ENCODE peak calls at places on chromosomes 1 and 21, in seven cellular contexts. R is K562, I is HCT116, O is H1, S is HepG2, B is SK-N-SH, K is GM12878. J is an unnamed sample.
A peak's percentile ranks its signal among the peaks of the same experiment; 100 is the strongest.

GRCh38 chr1:85142753-85143152 is 58.1 kb downstream of the SYDE2 start:
- DNase-seq in B (no peak), S (no peak), R (no peak), O (no peak), K (no peak), I (no peak), J (no peak)

GRCh38 chr1:230681599-230681998 is 32.3 kb downstream of the AGT start:
- DNase-seq in I (peak; percentile 62), O (no peak), R (peak; percentile 82), B (no peak), S (peak; percentile 77), K (no peak), J (peak; percentile 57)

GRCh38 chr1:8422439-8423133 is 104.7 kb downstream of the SLC45A1 start:
- DNase-seq in R (peak; percentile 57), S (no peak), B (peak; percentile 51), I (no peak), K (no peak), O (no peak), J (no peak)

GRCh38 chr21:29627905-29628304 is 311.9 kb downstream of the GRIK1 start:
- DNase-seq in B (no peak), I (no peak), R (no peak), S (no peak), K (no peak), O (no peak), J (no peak)

GRCh38 chr1:181159451-181160151 is 71.1 kb downstream of the IER5 start:
- DNase-seq in R (no peak), K (no peak), B (no peak), S (no peak), I (no peak), O (no peak), J (no peak)

GRCh38 chr21:27776925-27777553 is 810.2 kb upstream of the ADAMTS5 start:
- DNase-seq in B (no peak), O (no peak), S (no peak), K (no peak), I (no peak), R (no peak), J (no peak)

GRCh38 chr21:28910280-28910887 is 82.3 kb downstream of the LTN1 start:
- DNase-seq in I (no peak), S (no peak), R (no peak), O (no peak), B (no peak), K (no peak), J (no peak)

GRCh38 chr1:245242989-245243388 is 88.2 kb downstream of the KIF26B start:
- DNase-seq in B (no peak), O (no peak), R (no peak), K (no peak), I (no peak), S (no peak), J (no peak)

GRCh38 chr1:156752843-156753486 is 1.5 kb upstream of the HDGF start:
- DNase-seq in R (no peak), K (no peak), I (no peak), O (no peak), S (peak; percentile 51), B (no peak), J (no peak)

GRCh38 chr1:228650141-228650540 is 85.1 kb upstream of the RHOU start:
- DNase-seq in R (no peak), I (no peak), K (no peak), S (no peak), O (peak; percentile 44), B (no peak), J (no peak)

GRCh38 chr21:42833439-42833815 is 45.9 kb downstream of the WDR4 start:
- DNase-seq in B (peak; percentile 77), I (peak; percentile 10), O (no peak), S (peak; percentile 25), K (peak; percentile 20), R (peak; percentile 64), J (peak; percentile 61)

GRCh38 chr1:7582439-7582972 is 188.6 kb upstream of the VAMP3 start:
- DNase-seq in B (no peak), K (no peak), R (no peak), I (no peak), S (no peak), O (no peak), J (no peak)

GRCh38 chr21:14900058-14900457 is 164.7 kb downstream of the NRIP1 start:
- DNase-seq in B (no peak), R (no peak), K (no peak), O (no peak), I (no peak), S (no peak), J (no peak)

GRCh38 chr1:30462826-30463425 is 260.5 kb downstream of the MATN1 start:
- DNase-seq in I (no peak), K (no peak), O (no peak), B (no peak), R (no peak), S (no peak), J (no peak)

GRCh38 chr1:100328133-100328532 is 24.2 kb upstream of the CDC14A start:
- DNase-seq in K (no peak), R (no peak), I (no peak), B (no peak), S (no peak), O (no peak), J (no peak)

GRCh38 chr21:37658994-37659458 is 257.2 kb downstream of the KCNJ6 start:
- DNase-seq in S (no peak), B (no peak), I (no peak), R (peak; percentile 37), K (no peak), O (no peak), J (no peak)

GRCh38 chr1:214213136-214213535 is 67.8 kb upstream of the SMYD2 start:
- DNase-seq in I (no peak), K (no peak), B (no peak), R (no peak), S (no peak), O (no peak), J (no peak)

GRCh38 chr1:24743404-24744211 is 1.6 kb upstream of the CLIC4 start:
- DNase-seq in K (no peak), I (no peak), O (no peak), R (no peak), B (no peak), S (no peak), J (peak; percentile 45)

GRCh38 chr1:8201331-8201861 is 116.5 kb upstream of the SLC45A1 start:
- DNase-seq in B (no peak), I (no peak), K (no peak), S (peak; percentile 37), O (no peak), R (no peak), J (no peak)

GRCh38 chr1:112509005-112509659 is 367 bp downstream of the WNT2B start:
- DNase-seq in K (no peak), O (no peak), I (no peak), S (no peak), R (no peak), B (no peak), J (no peak)

GRCh38 chr1:168520052-168520751 is 23.6 kb downstream of the XCL2 start:
- DNase-seq in O (no peak), S (no peak), R (no peak), B (no peak), K (no peak), I (no peak), J (no peak)

GRCh38 chr1:167252986-167253385 is 32.3 kb downstream of the POU2F1 start:
- DNase-seq in K (no peak), I (no peak), S (no peak), R (no peak), B (no peak), O (no peak), J (no peak)

GRCh38 chr1:150065184-150065871 is 2.2 kb upstream of the VPS45 start:
- DNase-seq in O (no peak), K (no peak), R (no peak), S (no peak), I (peak; percentile 13), B (no peak), J (no peak)

GRCh38 chr1:225874431-225874830 is 7.7 kb downstream of the TMEM63A start:
- DNase-seq in O (no peak), S (no peak), R (no peak), I (no peak), B (no peak), K (no peak), J (no peak)
- TF ChIP-seq JUND in O (no peak), S (no peak), R (no peak), I (no peak), B (no peak), K (no peak), J (no peak)

DNA sequence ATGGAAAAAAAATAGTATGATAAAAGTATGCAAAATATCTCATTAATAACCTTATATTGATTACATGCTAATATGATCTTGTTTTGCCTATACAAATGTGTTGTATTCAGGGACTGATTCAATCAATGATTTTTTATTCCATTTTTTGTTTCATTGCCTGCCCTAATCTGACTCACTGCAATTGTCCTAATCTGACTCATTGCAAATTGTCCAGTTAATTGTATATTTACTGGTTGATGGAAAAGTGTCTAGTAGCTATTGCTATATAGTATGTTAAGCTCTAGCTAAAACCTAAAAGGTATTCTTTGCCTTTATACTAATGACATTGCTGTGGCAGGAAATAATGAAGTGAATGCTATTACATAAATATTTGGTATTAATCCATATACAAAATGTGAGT is 728.9 kb upstream of the ZP4 start:
- DNase-seq in R (no peak), K (no peak), S (no peak), I (no peak), O (no peak), B (no peak), J (no peak)
- TF ChIP-seq JUND in R (no peak), K (no peak), S (no peak), I (no peak), O (no peak), B (no peak), J (no peak)

GRCh38 chr1:51237714-51238403 is 1.8 kb downstream of the RNF11 start:
- DNase-seq in O (no peak), B (no peak), R (no peak), K (no peak), I (no peak), S (no peak), J (no peak)
- TF ChIP-seq JUND in O (no peak), B (no peak), R (peak; percentile 60), K (no peak), I (no peak), S (no peak), J (no peak)

GRCh38 chr1:173502104-173502503 is 25.0 kb downstream of the PRDX6 start:
- DNase-seq in R (no peak), O (no peak), B (no peak), I (no peak), S (peak; percentile 19), K (no peak), J (no peak)

GRCh38 chr1:173506437-173506836 is 29.3 kb downstream of the PRDX6 start:
- DNase-seq in S (peak; percentile 40), I (peak; percentile 10), O (no peak), B (no peak), K (no peak), R (no peak), J (no peak)

GRCh38 chr1:173505401-173505800 is 28.3 kb downstream of the PRDX6 start:
- DNase-seq in I (no peak), O (no peak), R (no peak), B (no peak), K (no peak), S (no peak), J (no peak)

GRCh38 chr1:173504268-173504667 is 27.1 kb downstream of the PRDX6 start:
- DNase-seq in K (no peak), S (no peak), R (no peak), B (no peak), O (no peak), I (no peak), J (no peak)

DNA sequence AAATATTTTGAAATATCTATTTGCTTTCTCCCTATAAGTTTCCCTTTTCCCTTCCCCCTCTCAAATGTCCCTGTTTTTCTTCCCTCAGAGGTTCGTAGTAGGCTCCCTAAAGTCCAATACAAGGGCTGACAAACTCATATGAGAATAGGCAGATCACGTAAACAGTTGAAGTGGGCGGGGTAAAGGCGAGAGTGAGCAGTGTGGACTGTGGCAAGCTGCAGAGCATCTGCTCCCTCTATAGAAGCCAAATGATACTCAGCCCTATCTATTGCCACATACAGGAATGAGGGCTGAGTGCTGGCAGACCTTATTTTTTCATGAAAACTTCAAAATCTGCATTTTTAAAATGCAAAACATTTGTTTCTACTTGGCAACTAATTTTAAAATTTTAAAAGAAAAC is 26.3 kb downstream of the PRDX6 start:
- DNase-seq in R (peak; percentile 48), S (peak; percentile 33), O (no peak), B (peak; percentile 9), K (no peak), I (no peak), J (no peak)
- TF ChIP-seq JUND in R (no peak), S (no peak), O (no peak), B (no peak), K (no peak), I (no peak), J (no peak)

J was measured in T47D.